ENCODE peak calls at places on chromosome 12, in nine cellular contexts. F, O, Y, J, U, M, B, G and A are unnamed samples.
A peak's percentile ranks its signal among the peaks of the same experiment; 100 is the strongest.

GRCh38 chr12:45192041-45192695 is 23.7 kb upstream of the ANO6 start:
- ATAC-seq in B (peak; percentile 37), Y (peak; percentile 19), U (peak; percentile 91), M (no peak), F (no peak), O (peak; percentile 49), G (no peak), J (peak; percentile 71), A (no peak)

GRCh38 chr12:108753969-108754368 is 22.7 kb upstream of the CORO1C start:
- ATAC-seq in Y (no peak), U (no peak), M (no peak), B (no peak), G (no peak), O (no peak), F (no peak), J (no peak), A (no peak)

GRCh38 chr12:60760965-60761364 is 1165.1 kb downstream of the SLC16A7 start:
- ATAC-seq in G (no peak), M (no peak), J (no peak), F (no peak), Y (no peak), U (no peak), B (no peak), O (no peak), A (no peak)

GRCh38 chr12:98912401-98912800 is 267.3 kb downstream of the APAF1 start:
- ATAC-seq in U (no peak), F (no peak), G (no peak), Y (no peak), B (no peak), O (no peak), J (no peak), M (no peak), A (no peak)

GRCh38 chr12:88921890-88922532 is 341.7 kb upstream of the KITLG start:
- ATAC-seq in U (no peak), J (no peak), O (no peak), Y (no peak), M (no peak), G (no peak), B (peak; percentile 31), F (no peak), A (no peak)

GRCh38 chr12:105317942-105318614 is 12.4 kb upstream of the C12orf75 start:
- ATAC-seq in F (no peak), J (peak; percentile 88), U (no peak), M (no peak), O (no peak), Y (no peak), B (peak; percentile 34), G (no peak), A (no peak)

GRCh38 chr12:10559241-10559640 is 53.6 kb downstream of the EIF2S3B start:
- ATAC-seq in B (no peak), G (no peak), U (no peak), O (no peak), M (no peak), J (no peak), Y (peak; percentile 40), F (peak; percentile 51), A (no peak)

GRCh38 chr12:25376985-25377384 is 126.3 kb upstream of the KRAS start:
- ATAC-seq in J (no peak), U (peak; percentile 19), B (no peak), M (no peak), F (no peak), G (no peak), Y (peak; percentile 10), O (no peak), A (no peak)

GRCh38 chr12:86931714-86932113 is 675.5 kb upstream of the MGAT4C start:
- ATAC-seq in G (no peak), U (no peak), J (no peak), Y (no peak), M (no peak), B (no peak), F (no peak), O (no peak), A (no peak)

GRCh38 chr12:62924084-62924483 is 10.9 kb downstream of the PPM1H start:
- ATAC-seq in F (no peak), J (no peak), O (no peak), M (no peak), G (no peak), Y (no peak), B (no peak), U (no peak), A (no peak)

GRCh38 chr12:131222271-131223139 is 268.8 kb downstream of the ADGRD1 start:
- ATAC-seq in Y (no peak), O (no peak), F (no peak), J (peak; percentile 15), M (no peak), G (no peak), U (peak; percentile 40), B (no peak), A (no peak)

DNA sequence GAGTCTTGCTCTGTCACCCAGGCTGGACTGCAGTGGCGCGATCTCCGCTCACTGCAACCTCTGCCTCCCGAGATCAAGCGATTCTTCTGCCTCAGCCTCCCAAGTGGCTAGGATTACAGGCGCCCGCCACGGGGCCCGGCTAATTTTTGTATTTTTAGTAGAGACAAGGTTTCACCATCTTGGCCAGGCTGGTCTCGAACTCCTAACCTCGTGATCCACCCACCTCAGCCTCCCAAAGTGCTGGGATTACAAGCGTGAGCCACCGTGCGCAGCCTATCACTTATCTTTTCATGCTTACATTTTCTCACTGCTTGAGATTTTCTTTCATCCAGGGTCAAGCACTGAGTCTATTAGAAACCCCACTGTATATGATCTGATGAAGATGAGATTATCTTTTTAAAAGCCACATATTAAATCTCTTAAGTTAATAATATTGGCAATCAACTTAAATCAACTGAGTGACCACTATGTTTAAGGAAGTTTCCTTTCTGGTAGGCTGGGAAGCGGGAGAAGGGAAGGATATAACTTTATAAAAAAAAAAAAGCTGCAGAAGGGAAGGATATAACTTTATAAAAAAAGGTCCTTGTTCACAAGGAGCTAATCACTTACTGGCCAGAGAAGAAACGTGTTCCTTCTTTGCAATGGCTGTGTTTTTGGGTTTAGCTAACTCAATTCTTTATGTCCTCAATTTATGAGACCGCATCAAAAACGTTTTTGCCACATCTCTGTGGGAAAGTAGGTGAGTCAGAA is 1.3 kb upstream of the MDM2 start:
- ATAC-seq in O (no peak), Y (no peak), F (no peak), B (no peak), U (no peak), G (no peak), M (no peak), J (no peak), A (no peak)
- H3K4me3 ChIP-seq in O (peak overlapping the region; percentile 95), Y (peak overlapping the region; percentile 94), F (no peak overlapping the region), B (peak overlapping the region; percentile 96), U (peak overlapping the region; percentile 95), G (peak overlapping the region; percentile 74), M (no peak overlapping the region), J (peak overlapping the region; percentile 68), A (peak overlapping the region; percentile 97)

GRCh38 chr12:78866518-78866917 is 1.9 kb downstream of the SYT1 start:
- ATAC-seq in M (no peak), U (no peak), F (no peak), O (no peak), Y (no peak), B (no peak), J (no peak), G (no peak), A (no peak)

GRCh38 chr12:78863482-78864427 is 819 bp upstream of the SYT1 start:
- ATAC-seq in F (no peak), Y (peak; percentile 87), B (peak; percentile 95), M (peak; percentile 61), U (no peak), G (peak; percentile 69), J (peak; percentile 94), O (peak; percentile 49), A (peak; percentile 77)

GRCh38 chr12:78865297-78865955 is 852 bp downstream of the SYT1 start:
- ATAC-seq in U (no peak), G (no peak), M (no peak), B (no peak), Y (no peak), J (no peak), O (no peak), F (no peak), A (no peak)

GRCh38 chr12:78870539-78870938 is 6.0 kb downstream of the SYT1 start:
- ATAC-seq in J (no peak), F (no peak), U (no peak), M (no peak), Y (no peak), G (no peak), O (no peak), B (no peak), A (no peak)

GRCh38 chr12:78864483-78865296 is at the start of gene SYT1:
- ATAC-seq in G (peak; percentile 55), U (no peak), Y (peak; percentile 58), J (peak; percentile 54), F (no peak), O (peak; percentile 55), M (peak; percentile 45), B (peak; percentile 61), A (peak; percentile 65)
- H3K27ac ChIP-seq in G (no peak within 1 kb of the TSS), U (no peak within 1 kb of the TSS), Y (no peak within 1 kb of the TSS), J (no peak within 1 kb of the TSS), F (no peak within 1 kb of the TSS), O (no peak within 1 kb of the TSS), M (no peak within 1 kb of the TSS), B (no peak within 1 kb of the TSS), A (no peak within 1 kb of the TSS)

DNA sequence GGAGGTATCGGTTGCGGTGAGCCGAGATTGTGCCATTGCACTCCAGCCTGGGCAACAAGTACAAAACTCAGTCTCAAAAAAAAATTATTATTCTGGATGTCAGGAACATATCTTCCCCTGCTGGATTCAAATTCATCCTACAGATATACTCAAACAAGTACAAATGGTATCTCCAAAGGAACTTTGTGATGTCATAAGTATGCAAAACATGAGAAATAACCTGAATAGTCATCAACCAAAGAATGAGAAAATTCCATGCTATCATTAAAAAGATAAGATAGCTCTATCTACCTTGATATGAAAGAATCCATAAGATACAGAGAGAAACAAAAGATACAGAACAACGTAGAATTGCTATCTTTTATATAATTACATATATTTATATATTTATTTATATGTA is 67.7 kb downstream of the EEA1 start:
- ATAC-seq in O (no peak), J (no peak), B (no peak), Y (no peak), M (no peak), U (no peak), G (no peak), F (no peak), A (no peak)
- H3K4me3 ChIP-seq in O (no peak overlapping the region), J (no peak overlapping the region), B (no peak overlapping the region), Y (no peak overlapping the region), M (no peak overlapping the region), U (no peak overlapping the region), G (no peak overlapping the region), F (no peak overlapping the region), A (no peak overlapping the region)

DNA sequence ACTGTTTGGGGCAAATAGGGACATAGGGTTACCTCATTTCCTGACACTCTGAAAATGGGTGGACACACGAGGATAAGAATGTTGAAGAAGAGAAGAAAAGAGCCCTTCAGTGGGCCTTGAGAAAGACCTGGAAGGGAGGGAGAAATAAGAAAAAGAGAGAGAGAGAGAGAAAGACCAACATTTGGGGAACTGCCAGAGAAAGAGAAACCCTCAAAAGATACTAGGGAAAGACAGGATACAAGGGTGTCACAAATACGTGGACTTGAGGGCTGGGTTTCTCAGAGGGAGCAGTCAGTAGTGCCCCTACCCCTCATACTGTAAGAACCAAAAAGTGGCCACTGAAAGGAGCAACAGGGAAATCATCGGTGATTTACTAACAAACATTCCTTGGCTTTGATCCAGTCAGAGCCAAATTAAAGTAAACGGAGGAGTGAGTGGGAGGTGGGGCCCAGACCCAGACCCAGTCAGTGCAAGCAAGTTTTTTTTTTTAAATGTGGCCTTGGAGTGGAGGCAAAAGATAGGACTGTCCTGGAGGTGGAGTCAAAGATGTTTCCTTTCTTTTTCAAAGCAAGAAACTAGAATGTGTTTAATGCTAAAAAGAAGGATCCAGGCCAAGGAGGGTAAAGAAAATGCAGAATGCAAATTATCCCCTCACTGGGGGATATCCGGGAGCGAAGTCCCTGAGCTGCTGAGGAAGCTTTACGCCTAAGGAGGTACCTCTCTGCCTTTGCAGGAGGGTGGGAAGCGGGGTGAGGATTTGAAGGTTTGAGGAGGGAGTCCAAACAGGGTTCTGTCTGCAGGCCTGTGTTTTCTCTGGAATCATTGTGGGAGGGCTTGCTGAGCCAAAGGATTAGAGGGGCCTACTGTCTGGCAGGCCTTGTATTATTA is 143.4 kb upstream of the AMIGO2 start:
- ATAC-seq in Y (peak; percentile 37), M (no peak), B (no peak), U (no peak), F (no peak), O (peak; percentile 27), J (peak; percentile 59), G (peak; percentile 51), A (no peak)
- H3K27ac ChIP-seq in Y (peak overlapping the region; percentile 59), M (no peak overlapping the region), B (no peak overlapping the region), U (peak overlapping the region; percentile 75), F (peak overlapping the region; percentile 30), O (peak overlapping the region; percentile 44), J (peak overlapping the region; percentile 60), G (no peak overlapping the region), A (no peak overlapping the region)